ENCODE peak calls at places on chromosomes 11 and 22, in ten cellular contexts. K is lower leg skin; E is tibial nerve; W is suprapubic skin; Z is CD4-positive, CD25-positive, alpha-beta regulatory T cell; J is fibroblast of the aortic adventitia; P is ovary; O is spleen; C is stomach; B is AG04450. Q is an unnamed sample.

GRCh38 chr22:44753189-44754042 is 1.0 kb downstream of the ARHGAP8 start:
- DNase-seq in W (no peak), Z (no peak), K (no peak), O (peak; percentile 24), E (no peak), C (no peak), B (no peak), J (peak; percentile 88), P (no peak), Q (peak; percentile 45)

GRCh38 chr22:48079505-48080295 is 1317.2 kb downstream of the TBC1D22A start:
- DNase-seq in E (no peak), P (no peak), J (no peak), B (no peak), C (no peak), O (no peak), W (no peak), K (no peak), Z (no peak), Q (no peak)

GRCh38 chr11:9633674-9634073 is 30.2 kb upstream of the SWAP70 start:
- DNase-seq in J (no peak), E (no peak), P (no peak), B (no peak), O (no peak), C (no peak), W (no peak), Z (no peak), K (no peak), Q (no peak)

GRCh38 chr11:86888164-86888977 is 66.8 kb downstream of the FZD4 start:
- DNase-seq in Z (no peak), K (no peak), J (peak; percentile 77), E (no peak), P (no peak), O (no peak), C (no peak), B (peak; percentile 71), W (no peak), Q (no peak)

GRCh38 chr11:122814401-122814800 is 23.9 kb upstream of the CRTAM start:
- DNase-seq in B (no peak), J (no peak), Z (no peak), W (no peak), K (no peak), C (no peak), E (no peak), O (no peak), P (no peak), Q (no peak)

GRCh38 chr11:69000831-69001245 is 12.2 kb downstream of the MRGPRF start:
- DNase-seq in C (no peak), O (peak; percentile 36), P (peak; percentile 75), B (no peak), K (peak; percentile 90), J (peak; percentile 91), W (peak; percentile 82), Z (no peak), E (peak; percentile 58), Q (no peak)

GRCh38 chr22:37913233-37913721 is 7.2 kb downstream of the MICALL1 start:
- DNase-seq in K (no peak), J (no peak), O (no peak), E (no peak), B (no peak), W (no peak), C (no peak), P (no peak), Z (no peak), Q (no peak)

GRCh38 chr11:123143476-123143875 is 51.6 kb downstream of the CLMP start:
- DNase-seq in J (no peak), W (no peak), E (no peak), O (no peak), K (no peak), C (no peak), Z (no peak), P (no peak), B (no peak), Q (no peak)

GRCh38 chr22:39545310-39546063 is 12.9 kb upstream of the RPS19BP1 start:
- DNase-seq in Z (peak; percentile 66), E (no peak), O (no peak), K (no peak), J (peak; percentile 46), C (no peak), W (no peak), P (peak; percentile 66), B (no peak), Q (no peak)

GRCh38 chr11:57190548-57190947 is 8.8 kb downstream of the LRRC55 start:
- DNase-seq in P (no peak), B (no peak), K (no peak), C (no peak), E (no peak), Z (no peak), J (no peak), O (no peak), W (no peak), Q (no peak)

GRCh38 chr11:119741369-119742262 is 12.6 kb upstream of the NECTIN1 start:
- DNase-seq in C (peak; percentile 69), J (no peak), W (no peak), B (no peak), Z (peak; percentile 44), P (no peak), K (no peak), E (no peak), O (peak; percentile 91), Q (no peak)

GRCh38 chr22:47439643-47440265 is 677.3 kb downstream of the TBC1D22A start:
- DNase-seq in K (no peak), P (no peak), W (no peak), O (no peak), E (no peak), J (no peak), B (no peak), C (no peak), Z (no peak), Q (no peak)

GRCh38 chr22:43476751-43477150 is 64.9 kb downstream of the MPPED1 start:
- DNase-seq in C (no peak), J (no peak), B (no peak), E (no peak), Z (no peak), K (no peak), O (peak; percentile 58), P (no peak), W (no peak), Q (no peak)

GRCh38 chr11:101129203-101129943 is at the start of gene PGR:
- DNase-seq in W (peak; percentile 75), E (peak; percentile 27), K (peak; percentile 85), J (no peak), P (peak; percentile 82), O (no peak), Z (no peak), C (no peak), B (no peak), Q (peak; percentile 49)
- H3K4me3 ChIP-seq in W (peak within 1 kb of the TSS; percentile 61), E (peak within 1 kb of the TSS; percentile 64), K (peak within 1 kb of the TSS; percentile 34), J (no peak within 1 kb of the TSS), P (peak within 1 kb of the TSS; percentile 74), O (peak within 1 kb of the TSS; percentile 45), Z (no peak within 1 kb of the TSS), C (peak within 1 kb of the TSS; percentile 53), B (no peak within 1 kb of the TSS), Q (peak within 1 kb of the TSS; percentile 56)

GRCh38 chr22:40685406-40685805 is 6.1 kb downstream of the MCHR1 start:
- DNase-seq in C (no peak), Z (no peak), B (no peak), K (no peak), O (no peak), E (no peak), P (no peak), J (no peak), W (no peak), Q (no peak)
- H3K4me3 ChIP-seq in C (no peak overlapping the region), Z (peak overlapping the region; percentile 37), B (no peak overlapping the region), K (no peak overlapping the region), O (no peak overlapping the region), E (no peak overlapping the region), P (no peak overlapping the region), J (no peak overlapping the region), W (no peak overlapping the region), Q (no peak overlapping the region)

GRCh38 chr11:33732176-33732575 is 4.0 kb downstream of the CD59 start:
- DNase-seq in O (no peak), W (no peak), B (no peak), Z (no peak), J (no peak), C (no peak), K (no peak), P (no peak), E (no peak), Q (no peak)

GRCh38 chr11:33734441-33735165 is 1.6 kb downstream of the CD59 start:
- DNase-seq in Z (no peak), W (peak; percentile 83), P (no peak), C (peak; percentile 55), E (no peak), B (no peak), J (peak; percentile 77), O (no peak), K (no peak), Q (peak; percentile 65)

GRCh38 chr11:33735426-33736147 is 636 bp downstream of the CD59 start:
- DNase-seq in C (peak; percentile 50), B (no peak), P (no peak), Z (peak; percentile 50), J (no peak), E (no peak), O (peak; percentile 81), K (peak; percentile 90), W (peak; percentile 81), Q (peak; percentile 44)

GRCh38 chr11:33735166-33735425 is 1.1 kb downstream of the CD59 start:
- DNase-seq in W (no peak), B (no peak), Z (no peak), P (no peak), O (no peak), J (no peak), C (no peak), K (no peak), E (no peak), Q (no peak)

GRCh38 chr11:33733978-33734377 is 2.2 kb downstream of the CD59 start:
- DNase-seq in E (no peak), W (no peak), C (no peak), K (no peak), J (no peak), Z (no peak), B (no peak), P (no peak), O (no peak), Q (no peak)
- H3K4me3 ChIP-seq in E (peak overlapping the region; percentile 26), W (peak overlapping the region; percentile 89), C (peak overlapping the region; percentile 93), K (no peak overlapping the region), J (peak overlapping the region; percentile 69), Z (peak overlapping the region; percentile 26), B (peak overlapping the region; percentile 79), P (peak overlapping the region; percentile 89), O (no peak overlapping the region), Q (peak overlapping the region; percentile 95)

GRCh38 chr11:128048121-128048520 is 539.2 kb downstream of the ETS1 start:
- DNase-seq in W (no peak), P (no peak), C (no peak), O (no peak), K (no peak), J (no peak), Z (no peak), E (no peak), B (no peak), Q (no peak)

GRCh38 chr11:128054323-128054910 is 532.9 kb downstream of the ETS1 start:
- DNase-seq in O (no peak), C (no peak), W (no peak), P (no peak), Z (no peak), E (no peak), K (no peak), B (no peak), J (peak; percentile 26), Q (no peak)

GRCh38 chr11:128057786-128058395 is 529.5 kb downstream of the ETS1 start:
- DNase-seq in E (no peak), C (no peak), B (no peak), J (no peak), W (no peak), Z (no peak), P (no peak), O (no peak), K (no peak), Q (no peak)

GRCh38 chr11:128055576-128056217 is 531.7 kb downstream of the ETS1 start:
- DNase-seq in Z (no peak), K (no peak), P (no peak), B (no peak), C (no peak), E (no peak), O (no peak), J (no peak), W (no peak), Q (no peak)

GRCh38 chr11:128052912-128053641 is 534.3 kb downstream of the ETS1 start:
- DNase-seq in J (peak; percentile 75), E (no peak), P (no peak), O (no peak), K (no peak), W (no peak), B (no peak), C (no peak), Z (peak; percentile 43), Q (no peak)
- H3K4me3 ChIP-seq in J (no peak overlapping the region), E (no peak overlapping the region), P (no peak overlapping the region), O (no peak overlapping the region), K (no peak overlapping the region), W (no peak overlapping the region), B (no peak overlapping the region), C (no peak overlapping the region), Z (peak overlapping the region; percentile 91), Q (no peak overlapping the region)